ENCODE peak calls at places on chromosome 11, in five cellular contexts. D is NCI-H1930, H is choroid plexus epithelial cell, E is hypothalamus, L is T1000. A is an unnamed sample.

GRCh38 chr11:68313574-68314202 is 1.3 kb downstream of the LRP5 start:
- DNase-seq in E (no peak), H (peak), L (no peak), D (no peak), A (no peak)

GRCh38 chr11:66142370-66143263 is 72.5 kb downstream of the PACS1 start:
- DNase-seq in E (no peak), H (no peak), D (no peak), L (no peak), A (no peak)

GRCh38 chr11:104333977-104334376 is 170.0 kb upstream of the PDGFD start:
- DNase-seq in D (no peak), L (no peak), E (no peak), H (no peak), A (no peak)

GRCh38 chr11:66570826-66571222 is 2.4 kb upstream of the CTSF start:
- DNase-seq in D (no peak), L (no peak), H (no peak), E (no peak), A (no peak)

GRCh38 chr11:7524831-7525230 is 11.0 kb downstream of the PPFIBP2 start:
- DNase-seq in E (no peak), D (no peak), H (no peak), L (no peak), A (no peak)

GRCh38 chr11:6402061-6402470 is 11.8 kb downstream of the SMPD1 start:
- DNase-seq in D (no peak), H (no peak), E (no peak), L (no peak), A (no peak)

GRCh38 chr11:44702897-44703296 is 23.9 kb upstream of the TSPAN18 start:
- DNase-seq in E (no peak), H (no peak), L (no peak), D (no peak), A (no peak)

GRCh38 chr11:102306048-102306575 is 11.2 kb upstream of the BIRC3 start:
- DNase-seq in L (peak), H (no peak), D (peak), E (no peak), A (no peak)

GRCh38 chr11:35040221-35040942 is 98.6 kb upstream of the CD44 start:
- DNase-seq in D (no peak), L (peak), E (no peak), H (peak), A (peak)

GRCh38 chr11:132438418-132438817 is 1068.0 kb downstream of the NTM start:
- DNase-seq in E (no peak), D (no peak), H (no peak), L (no peak), A (no peak)

GRCh38 chr11:12812849-12813248 is 138.6 kb downstream of the TEAD1 start:
- DNase-seq in D (no peak), L (no peak), H (no peak), E (no peak), A (no peak)

GRCh38 chr11:35427158-35427557 is 7.8 kb upstream of the SLC1A2 start:
- DNase-seq in D (no peak), E (no peak), L (no peak), H (peak), A (no peak)

GRCh38 chr11:47410404-47411264 is 2.2 kb downstream of the SLC39A13 start:
- DNase-seq in L (no peak), D (no peak), H (no peak), E (no peak), A (no peak)

GRCh38 chr11:2240834-2241233 is 29.6 kb downstream of the ASCL2 start:
- DNase-seq in E (no peak), D (no peak), L (no peak), H (no peak), A (no peak)

GRCh38 chr11:118609380-118610219 is 2.2 kb downstream of the PHLDB1 start:
- DNase-seq in L (no peak), H (no peak), D (no peak), E (no peak), A (no peak)

GRCh38 chr11:119339581-119340334 is 925 bp downstream of the C1QTNF5 start:
- DNase-seq in E (no peak), D (peak), H (peak), L (peak), A (peak)

GRCh38 chr11:117332843-117333242 is 5.2 kb downstream of the CEP164 start:
- DNase-seq in D (no peak), L (no peak), H (no peak), E (no peak), A (no peak)

GRCh38 chr11:101618691-101619090 is 34.9 kb upstream of the TRPC6 start:
- DNase-seq in E (no peak), L (peak), H (no peak), D (no peak), A (no peak)

GRCh38 chr11:72805214-72805613 is 9.0 kb upstream of the ATG16L2 start:
- DNase-seq in H (no peak), D (no peak), E (no peak), L (no peak), A (no peak)

GRCh38 chr11:41996558-41996957 is 537.1 kb upstream of the LRRC4C start:
- DNase-seq in E (no peak), D (no peak), H (no peak), L (no peak), A (no peak)

GRCh38 chr11:18752502-18752901 is 26.5 kb upstream of the IGSF22 start:
- DNase-seq in E (no peak), D (no peak), H (no peak), L (no peak), A (no peak)

GRCh38 chr11:105609341-105609781 is 512 bp upstream of the GRIA4 start:
- DNase-seq in L (no peak), D (peak), H (peak), E (no peak), A (no peak)

GRCh38 chr11:14499178-14499559 is 442 bp downstream of the COPB1 start:
- DNase-seq in H (peak), E (no peak), D (peak), L (no peak), A (peak)

GRCh38 chr11:68857037-68857586 is 15.4 kb upstream of the CPT1A start:
- DNase-seq in E (no peak), L (no peak), D (no peak), H (no peak), A (no peak)

GRCh38 chr11:88115828-88116410 is 59.3 kb downstream of the RAB38 start:
- DNase-seq in L (no peak), H (no peak), E (no peak), D (no peak), A (no peak)

GRCh38 chr11:69880803-69881445 is 61.7 kb upstream of the FGF3 start:
- DNase-seq in E (no peak), D (no peak), L (no peak), H (no peak), A (no peak)

GRCh38 chr11:47626234-47626633 is 16.1 kb downstream of the MTCH2 start:
- DNase-seq in D (no peak), H (no peak), L (no peak), E (no peak), A (no peak)

GRCh38 chr11:131629925-131630324 is 259.5 kb downstream of the NTM start:
- DNase-seq in E (no peak), D (no peak), H (peak), L (no peak), A (no peak)

GRCh38 chr11:121557348-121557747 is 104.6 kb upstream of the SORL1-AS1 start:
- DNase-seq in L (no peak), D (no peak), E (no peak), H (no peak), A (no peak)

GRCh38 chr11:19281041-19281440 is 40.3 kb upstream of the E2F8 start:
- DNase-seq in H (no peak), E (no peak), L (no peak), D (no peak), A (no peak)